ENCODE peak calls at places on chromosomes 11 and 22, in eight cellular contexts. W is T47D; N is astrocyte of the spinal cord; S is B cell; P is stimulated activated CD4-positive, alpha-beta T cell treated with anti-CD3 and anti-CD28 coated beads, Interleukin-12 subunit alpha, Interleukin-12 subunit beta, amount 100 ng/mL, for 4 hours; E is NCI-H187; Q is T1000; O is A172. C is an unnamed sample.

GRCh38 chr11:9461760-9462134 is 935 bp downstream of the ZNF143 start:
- DNase-seq in E (no peak), W (no peak), S (no peak), N (peak; percentile 53), Q (no peak), O (peak; percentile 45), P (no peak), C (no peak)

GRCh38 chr22:17678817-17679385 is 40.3 kb downstream of the BCL2L13 start:
- DNase-seq in S (no peak), O (no peak), P (no peak), E (no peak), N (no peak), Q (no peak), W (no peak), C (no peak)

GRCh38 chr11:67177399-67178281 is 58.6 kb downstream of the KDM2A start:
- DNase-seq in Q (no peak), O (no peak), N (no peak), S (no peak), W (no peak), P (no peak), E (no peak), C (no peak)

GRCh38 chr22:49271369-49271727 is 556.3 kb downstream of the BRD1 start:
- DNase-seq in Q (no peak), S (no peak), N (no peak), W (no peak), P (no peak), O (no peak), E (no peak), C (no peak)

GRCh38 chr11:64560139-64560771 is 30.8 kb upstream of the SLC22A12 start:
- DNase-seq in W (no peak), Q (no peak), N (no peak), S (no peak), P (no peak), O (no peak), E (no peak), C (peak; percentile 33)

GRCh38 chr11:115643491-115643995 is 139.3 kb upstream of the CADM1 start:
- DNase-seq in P (no peak), O (no peak), N (no peak), S (no peak), Q (no peak), E (no peak), W (no peak), C (no peak)

GRCh38 chr22:49345896-49346295 is 481.8 kb downstream of the BRD1 start:
- DNase-seq in P (no peak), N (no peak), O (no peak), E (no peak), Q (no peak), S (no peak), W (no peak), C (no peak)

GRCh38 chr11:46555269-46556054 is 38.4 kb downstream of the AMBRA1 start:
- DNase-seq in P (no peak), W (no peak), N (peak; percentile 57), S (no peak), E (no peak), O (no peak), Q (no peak), C (no peak)

C was measured in psoas muscle.